ENCODE peak calls at places on chromosomes 7 and 10, in five cellular contexts. Q is OCI-LY7, D is SK-N-SH, H is GM23338, V is HCT116. C is an unnamed sample.

GRCh38 chr10:86958109-86958830 is at the start of gene SNCG:
- DNase-seq in Q (no peak), D (no peak), V (no peak), H (no peak), C (no peak)

GRCh38 chr10:122192142-122192541 is 79.0 kb upstream of the BTBD16 start:
- DNase-seq in H (peak; percentile 66), D (no peak), Q (no peak), V (no peak), C (peak; percentile 86)

GRCh38 chr10:96188911-96189310 is 58.8 kb downstream of the ZNF518A start:
- DNase-seq in D (no peak), H (no peak), V (no peak), Q (no peak), C (no peak)

GRCh38 chr10:113947138-113948011 is 92.9 kb downstream of the NHLRC2 start:
- DNase-seq in H (no peak), V (no peak), Q (no peak), D (peak; percentile 31), C (no peak)

GRCh38 chr7:102093599-102094001 is 193.1 kb upstream of the SH2B2 start:
- DNase-seq in D (no peak), H (no peak), V (no peak), Q (no peak), C (no peak)

GRCh38 chr7:115297651-115298050 is 375.8 kb downstream of the MDFIC start:
- DNase-seq in H (no peak), Q (no peak), V (peak; percentile 32), D (no peak), C (no peak)

GRCh38 chr7:100190059-100190711 is 12.5 kb downstream of the STAG3 start:
- DNase-seq in H (peak; percentile 64), V (peak; percentile 42), D (peak; percentile 23), Q (peak; percentile 90), C (no peak)

GRCh38 chr10:70494966-70495365 is 16.4 kb downstream of the PALD1 start:
- DNase-seq in V (no peak), Q (no peak), H (no peak), D (no peak), C (no peak)

GRCh38 chr10:126902157-126902556 is 3.1 kb upstream of the DOCK1 start:
- DNase-seq in Q (no peak), H (no peak), V (peak; percentile 69), D (no peak), C (no peak)
- TF ChIP-seq CTCF in Q (no peak), H (no peak), V (peak; percentile 43), D (peak; percentile 36), C (no peak)

DNA sequence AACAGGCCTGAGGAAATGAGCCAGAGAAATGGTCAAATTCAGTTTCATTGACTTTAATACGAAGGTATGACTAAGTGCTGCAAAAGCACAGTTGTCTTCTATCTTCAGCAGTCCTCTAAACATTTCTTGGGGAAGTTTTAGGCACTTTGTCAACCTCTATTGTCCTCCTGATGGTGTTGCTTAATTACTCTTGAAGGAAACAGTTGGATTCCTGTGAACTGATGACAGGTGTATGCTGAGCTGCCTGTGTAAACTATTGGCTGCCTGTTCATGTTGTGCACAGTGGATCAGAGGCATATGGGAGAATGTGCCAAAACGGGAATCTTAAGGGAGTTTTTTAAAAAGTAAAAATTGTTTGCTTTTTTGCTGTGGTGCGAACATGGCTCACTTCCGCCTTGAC is 221.0 kb downstream of the AUTS2 start:
- DNase-seq in H (no peak), V (no peak), D (no peak), Q (no peak), C (peak; percentile 34)
- H3K27ac ChIP-seq in H (no peak overlapping the region), V (no peak overlapping the region), D (no peak overlapping the region), Q (no peak overlapping the region), C (no peak overlapping the region)

GRCh38 chr10:79375321-79376077 is 28.2 kb downstream of the PPIF start:
- DNase-seq in H (no peak), Q (no peak), D (no peak), V (no peak), C (no peak)
- TF ChIP-seq EZH2phosphoT487 in H (no peak), Q (no peak), D (no peak), V (no peak), C (no peak)

DNA sequence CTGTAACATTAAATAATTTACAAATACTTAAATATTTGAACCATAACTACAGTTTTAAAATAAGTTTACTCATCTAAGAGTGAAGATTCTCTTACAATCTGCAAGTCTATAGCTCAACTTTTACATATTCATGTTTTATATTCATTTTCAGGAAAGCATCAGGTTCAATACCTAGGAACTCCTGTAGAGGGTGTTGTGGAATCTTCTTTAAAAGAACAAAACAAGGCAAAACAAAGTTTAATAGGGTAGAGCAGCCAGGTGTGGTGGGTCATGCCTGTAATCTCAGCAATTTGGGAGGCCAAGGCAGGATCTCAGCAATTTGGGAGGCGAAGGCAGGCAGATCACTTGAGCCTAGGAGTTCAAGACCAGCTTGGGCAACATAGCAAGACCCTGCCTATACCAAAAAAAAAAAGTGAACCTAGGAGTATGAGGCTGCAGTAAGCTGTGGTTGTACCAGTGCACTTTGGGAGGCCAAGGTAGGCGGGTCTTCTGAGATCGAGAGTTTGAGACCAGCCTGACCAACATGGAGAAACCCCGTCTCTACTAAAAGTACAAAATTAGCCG is 45.1 kb downstream of the ST8SIA6 start:
- DNase-seq in H (peak; percentile 70), Q (no peak), V (no peak), D (no peak), C (no peak)
- TF ChIP-seq CTCF in H (no peak), Q (peak; percentile 51), V (peak; percentile 55), D (peak; percentile 60), C (peak; percentile 45)

DNA sequence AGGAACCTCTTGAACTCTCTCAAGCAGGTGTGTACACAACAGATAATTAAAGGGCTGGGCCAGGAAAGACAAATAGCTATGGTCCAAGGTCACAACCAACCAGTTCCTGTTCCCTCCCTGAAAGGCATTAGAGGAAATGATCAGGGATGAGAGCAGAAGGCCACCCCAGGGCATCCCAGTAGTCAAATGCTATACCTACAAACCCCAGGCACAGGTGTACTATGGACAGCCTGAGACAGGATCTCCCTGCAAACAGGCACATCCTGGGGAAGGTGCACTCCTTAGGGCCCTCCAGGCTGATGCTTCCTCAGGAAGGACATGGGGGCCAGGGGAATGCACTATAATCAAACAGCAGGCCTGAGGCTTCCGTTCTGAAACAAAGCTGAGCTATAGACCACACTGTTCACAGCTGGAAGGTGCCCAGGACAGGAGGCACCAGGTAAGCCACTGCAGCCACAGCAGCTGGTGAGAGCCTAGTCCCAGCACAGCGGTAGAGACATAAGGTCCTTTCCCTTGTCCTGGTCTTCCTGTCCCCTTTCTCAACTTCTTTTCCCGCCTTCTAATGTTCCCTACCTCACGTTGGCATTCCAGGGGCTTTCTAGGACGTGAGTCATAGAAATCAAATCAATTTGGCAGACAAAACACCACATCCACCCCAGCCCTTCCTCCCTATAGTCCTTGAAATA is 13.3 kb downstream of the PARP12 start:
- DNase-seq in D (no peak), Q (no peak), V (no peak), H (no peak), C (no peak)
- H3K27ac ChIP-seq in D (no peak overlapping the region), Q (no peak overlapping the region), V (no peak overlapping the region), H (no peak overlapping the region), C (no peak overlapping the region)

DNA sequence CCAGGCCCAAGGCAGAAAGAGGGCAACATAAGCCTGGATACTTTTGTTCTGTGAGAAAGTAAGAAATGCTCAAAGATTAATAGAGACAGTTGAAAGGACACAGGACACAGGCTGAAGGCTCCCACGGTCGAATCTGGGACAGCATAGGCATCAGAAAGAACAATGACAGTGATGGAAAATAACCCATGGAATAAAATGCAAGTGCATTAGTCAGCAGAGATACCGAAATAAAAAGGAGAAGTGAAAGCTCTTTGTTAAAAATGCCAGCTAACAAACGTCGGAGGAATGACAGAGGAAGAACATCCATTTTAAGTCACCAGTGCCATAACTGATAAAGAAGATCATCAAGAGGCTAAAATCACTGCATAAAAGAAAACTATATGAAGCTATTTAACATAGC is 19.7 kb upstream of the AGAP5 start:
- DNase-seq in D (no peak), Q (peak; percentile 51), V (no peak), H (no peak), C (no peak)
- TF ChIP-seq EZH2phosphoT487 in D (no peak), Q (no peak), V (no peak), H (no peak), C (no peak)

DNA sequence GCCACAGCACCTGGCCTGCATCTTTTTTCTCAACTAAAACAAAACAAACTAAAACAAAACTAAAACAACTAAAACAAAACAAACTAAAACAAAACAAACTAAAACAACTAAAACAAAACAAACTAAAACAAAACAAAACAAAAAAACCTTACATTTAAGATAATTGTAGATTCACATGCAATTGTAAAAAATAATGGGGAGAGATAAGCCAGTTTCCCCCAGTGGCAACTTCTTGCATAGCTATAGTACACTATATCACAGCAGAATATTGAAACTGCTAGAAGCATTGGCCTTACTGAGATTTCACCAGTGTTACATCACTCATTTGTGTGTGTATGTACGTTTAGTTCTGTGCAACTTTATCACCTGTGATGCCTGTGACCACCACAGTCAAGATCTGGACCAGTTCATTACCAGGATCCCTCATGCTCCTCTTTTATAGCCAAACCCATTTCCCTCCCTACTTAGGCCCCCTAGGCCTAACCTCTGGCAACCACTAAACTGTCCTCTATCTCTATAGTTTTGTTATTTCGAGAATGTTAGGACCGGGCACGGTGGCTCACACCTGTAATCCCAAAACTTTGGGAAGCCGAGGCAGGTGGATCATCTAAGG is 9.3 kb downstream of the FXYD4 start:
- DNase-seq in V (peak; percentile 59), H (no peak), Q (peak; percentile 65), D (peak; percentile 30), C (no peak)
- TF ChIP-seq CTCF in V (peak; percentile 40), H (no peak), Q (peak; percentile 54), D (peak; percentile 33), C (peak; percentile 12)

DNA sequence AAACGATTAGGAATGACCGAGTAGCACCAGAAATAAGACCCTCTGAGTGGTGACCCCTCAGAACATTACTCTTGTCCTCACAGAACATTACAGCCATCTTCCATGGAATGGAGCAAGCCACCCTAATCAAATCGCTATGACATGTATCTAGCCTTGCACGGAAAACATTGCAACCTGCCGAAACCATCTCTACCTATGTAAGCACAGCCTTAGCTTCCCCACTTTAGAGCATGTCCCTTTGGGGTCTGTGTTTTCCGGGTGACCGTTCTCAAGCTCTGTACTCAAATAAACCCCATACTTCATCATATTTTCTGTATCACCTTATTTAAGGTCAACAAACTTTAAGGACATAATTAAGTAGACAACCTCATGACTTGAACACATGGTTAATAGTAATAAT is 179.0 kb downstream of the PRKCQ start:
- DNase-seq in Q (no peak), D (no peak), V (no peak), H (no peak), C (no peak)
- H3K27ac ChIP-seq in Q (no peak overlapping the region), D (peak overlapping the region; percentile 78), V (peak overlapping the region; percentile 0), H (no peak overlapping the region), C (no peak overlapping the region)